ENCODE peak calls at places on chromosomes 5 and 9, in nine cellular contexts. M is A549; P is PC-9; I is keratinocyte; D is H9; U is CD4-positive, alpha-beta T cell; H is transverse colon; Y is BE2C; N is breast epithelium. C is an unnamed sample. For H3K9me3, the result is how much of the 10 kb centered on the place peaks cover.

GRCh38 chr5:31770157-31770556 is 131.2 kb downstream of the PDZD2 start:
- DNase-seq in M (no peak), P (no peak), I (no peak), D (peak), U (no peak), H (no peak), Y (no peak), N (no peak), C (no peak)

GRCh38 chr9:112115109-112115508 is 60.0 kb downstream of the SUSD1 start:
- DNase-seq in M (no peak), P (no peak), I (no peak), D (no peak), U (no peak), H (no peak), Y (no peak), N (no peak), C (no peak)

GRCh38 chr9:38294561-38294960 is 97.9 kb upstream of the ALDH1B1 start:
- DNase-seq in M (no peak), P (no peak), I (no peak), D (no peak), U (no peak), H (no peak), Y (no peak), N (no peak), C (no peak)

GRCh38 chr9:79053613-79054012 is 518.2 kb upstream of the TLE4 start:
- DNase-seq in M (no peak), P (no peak), I (no peak), D (no peak), U (no peak), H (no peak), Y (no peak), N (no peak), C (no peak)

GRCh38 chr9:105282870-105283621 is 38.6 kb downstream of the SLC44A1 start:
- DNase-seq in M (no peak), P (no peak), I (no peak), D (no peak), U (no peak), H (no peak), Y (no peak), N (no peak), C (no peak)

GRCh38 chr9:99241106-99241505 is 19.0 kb downstream of the SEC61B start:
- DNase-seq in M (no peak), P (no peak), I (no peak), D (no peak), U (no peak), H (no peak), Y (no peak), N (no peak), C (no peak)

GRCh38 chr9:112487008-112487798 is 576 bp downstream of the KIAA1958 start:
- DNase-seq in M (peak), P (no peak), I (no peak), D (peak), U (peak), H (peak), Y (peak), N (peak), C (no peak)

GRCh38 chr9:88791105-88791805 is 200.0 kb upstream of the S1PR3 start:
- DNase-seq in M (no peak), P (peak), I (no peak), D (no peak), U (no peak), H (no peak), Y (no peak), N (no peak), C (peak)

GRCh38 chr5:146466521-146467349 is 19.6 kb downstream of the TCERG1 start:
- DNase-seq in M (peak), P (no peak), I (no peak), D (no peak), U (no peak), H (no peak), Y (no peak), N (no peak), C (no peak)

GRCh38 chr9:129481824-129482511 is 138.9 kb downstream of the C9orf50 start:
- DNase-seq in M (no peak), P (no peak), I (no peak), D (no peak), U (no peak), H (no peak), Y (peak), N (no peak), C (no peak)

GRCh38 chr9:69198526-69199250 is 24.6 kb downstream of the TJP2 start:
- DNase-seq in M (no peak), P (no peak), I (no peak), D (no peak), U (no peak), H (no peak), Y (no peak), N (no peak), C (no peak)

GRCh38 chr5:26940981-26941380 is 97.4 kb downstream of the CDH9 start:
- DNase-seq in M (no peak), P (no peak), I (no peak), D (no peak), U (no peak), H (no peak), Y (no peak), N (no peak), C (no peak)

GRCh38 chr9:6779417-6780241 is 21.9 kb downstream of the KDM4C start:
- DNase-seq in M (no peak), P (peak), I (peak), D (no peak), U (no peak), H (peak), Y (peak), N (no peak), C (no peak)

GRCh38 chr5:145853952-145854351 is 18.8 kb upstream of the PRELID2 start:
- DNase-seq in M (no peak), P (no peak), I (no peak), D (no peak), U (no peak), H (no peak), Y (no peak), N (no peak), C (no peak)

GRCh38 chr5:121027636-121028035 is 563.5 kb downstream of the PRR16 start:
- DNase-seq in M (no peak), P (no peak), I (no peak), D (no peak), U (no peak), H (no peak), Y (no peak), N (no peak), C (no peak)

GRCh38 chr9:127437497-127438264 is 13.5 kb downstream of the ZNF79 start:
- DNase-seq in M (no peak), P (no peak), I (no peak), D (no peak), U (no peak), H (no peak), Y (no peak), N (no peak), C (no peak)
- TF ChIP-seq CTCF in M (no peak), P (no peak), I (no peak), D (peak), U (no peak), H (no peak), Y (no peak), N (no peak), C (peak)

DNA sequence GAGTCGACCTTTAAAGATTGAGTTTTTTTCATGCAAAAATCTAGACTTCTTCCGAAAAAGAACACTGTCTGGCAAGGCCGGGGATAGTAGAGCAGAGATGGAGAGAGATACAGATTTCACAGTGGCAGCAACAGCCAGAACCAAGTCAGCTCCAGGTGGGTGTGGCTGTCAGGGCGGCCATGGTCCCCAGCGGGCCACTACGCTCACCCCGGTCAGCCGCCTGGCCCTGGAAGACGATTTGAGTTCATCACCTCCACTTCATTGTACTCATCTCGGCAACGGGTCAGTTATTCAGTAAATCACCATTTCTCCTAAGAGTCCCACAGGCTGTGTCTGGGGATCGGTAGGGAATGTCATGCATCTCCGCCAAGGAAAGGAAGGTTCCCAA is 53.0 kb downstream of the ZNF354C start:
- DNase-seq in M (no peak), P (no peak), I (no peak), D (no peak), U (no peak), H (no peak), Y (no peak), N (peak), C (no peak)
- H3K9me3 ChIP-seq in M (under half), P (under half), I (under half), D (under half), U (under half), H (under half), Y (under half), N (half or more), C (half or more)

GRCh38 chr5:17412760-17413671 is 85.0 kb upstream of the TAF11L2 start:
- DNase-seq in M (no peak), P (no peak), I (no peak), D (no peak), U (no peak), H (no peak), Y (no peak), N (no peak), C (no peak)
- TF ChIP-seq CTCF in M (no peak), P (no peak), I (no peak), D (no peak), U (no peak), H (no peak), Y (no peak), N (no peak), C (no peak)

GRCh38 chr9:5144217-5144616 is 41.2 kb downstream of the INSL6 start:
- DNase-seq in M (no peak), P (no peak), I (no peak), D (no peak), U (no peak), H (no peak), Y (no peak), N (no peak), C (no peak)
- H3K9me3 ChIP-seq in M (under half), P (under half), I (under half), D (under half), U (under half), H (under half), Y (under half), N (under half), C (under half)

GRCh38 chr5:108917596-108917995 is 169.9 kb downstream of the FER start:
- DNase-seq in M (no peak), P (no peak), I (peak), D (no peak), U (no peak), H (no peak), Y (no peak), N (no peak), C (no peak)

GRCh38 chr5:108924457-108924961 is 176.8 kb downstream of the FER start:
- DNase-seq in M (no peak), P (no peak), I (no peak), D (no peak), U (no peak), H (no peak), Y (no peak), N (no peak), C (no peak)

GRCh38 chr5:108925073-108925472 is 177.4 kb downstream of the FER start:
- DNase-seq in M (no peak), P (no peak), I (no peak), D (no peak), U (no peak), H (no peak), Y (no peak), N (no peak), C (no peak)

DNA sequence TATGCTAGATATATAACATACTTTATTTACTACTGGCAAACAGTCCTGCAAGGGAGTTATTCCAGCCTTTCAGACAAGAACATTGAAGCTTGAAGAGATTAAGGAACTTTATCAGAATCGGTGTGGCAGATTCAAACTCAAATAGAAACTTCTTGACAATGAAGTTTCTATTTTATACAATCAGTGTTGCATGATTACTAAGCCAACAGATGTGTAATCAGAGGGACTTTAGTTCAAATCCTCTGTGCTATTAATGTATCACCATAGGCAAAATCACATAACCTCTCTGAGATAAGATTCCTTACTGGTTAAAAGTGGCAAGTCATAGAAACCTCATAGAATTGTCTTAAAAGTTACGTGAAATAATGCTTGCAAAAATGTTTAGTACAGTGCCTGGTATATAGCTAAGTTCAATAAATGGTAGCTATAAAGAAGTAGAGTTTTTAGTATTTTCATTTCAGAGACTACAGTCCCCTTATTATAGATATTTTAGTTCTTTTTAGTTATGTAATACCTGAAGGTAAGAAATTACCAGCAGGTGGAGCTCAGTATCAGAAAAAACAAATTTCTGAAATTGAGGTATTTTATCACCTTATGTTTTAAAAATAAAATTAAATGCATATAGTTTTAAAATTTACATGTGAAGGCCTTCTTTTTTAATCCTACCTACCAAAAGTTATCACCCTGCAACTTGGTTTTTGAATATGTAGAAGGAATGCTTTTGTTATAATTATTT is 172.1 kb downstream of the FER start:
- DNase-seq in M (no peak), P (no peak), I (no peak), D (no peak), U (no peak), H (no peak), Y (no peak), N (no peak), C (no peak)
- TF ChIP-seq CTCF in M (peak), P (peak), I (no peak), D (peak), U (peak), H (peak), Y (no peak), N (no peak), C (no peak)

GRCh38 chr9:96771124-96771523 is 6.8 kb downstream of the ZNF510 start:
- DNase-seq in M (no peak), P (no peak), I (no peak), D (no peak), U (no peak), H (no peak), Y (no peak), N (no peak), C (no peak)
- H3K9me3 ChIP-seq in M (half or more), P (half or more), I (under half), D (under half), U (half or more), H (half or more), Y (under half), N (half or more), C (under half)

DNA sequence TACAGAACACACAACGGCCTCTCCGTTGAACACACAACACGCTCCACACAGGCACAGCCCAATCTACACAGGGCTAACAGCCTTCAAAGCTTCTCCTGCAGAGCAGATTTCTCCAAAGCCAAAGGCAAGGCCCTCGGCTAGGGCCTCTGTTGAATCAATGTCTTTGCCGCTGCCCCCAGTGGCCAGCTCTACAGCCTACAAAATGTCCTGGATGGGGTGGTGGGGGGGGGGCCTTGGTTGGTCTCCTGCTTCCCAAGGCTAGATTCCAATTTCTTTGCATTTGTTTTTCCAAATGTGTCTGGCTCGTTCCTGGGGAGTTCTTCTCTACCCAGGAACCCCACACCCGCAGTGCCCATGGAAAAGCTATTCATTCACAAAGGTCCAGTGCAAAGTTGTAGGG is 167.2 kb downstream of the PAX5 start:
- DNase-seq in M (peak), P (no peak), I (no peak), D (no peak), U (no peak), H (no peak), Y (no peak), N (no peak), C (no peak)
- TF ChIP-seq CTCF in M (no peak), P (no peak), I (no peak), D (peak), U (no peak), H (no peak), Y (peak), N (no peak), C (no peak)

DNA sequence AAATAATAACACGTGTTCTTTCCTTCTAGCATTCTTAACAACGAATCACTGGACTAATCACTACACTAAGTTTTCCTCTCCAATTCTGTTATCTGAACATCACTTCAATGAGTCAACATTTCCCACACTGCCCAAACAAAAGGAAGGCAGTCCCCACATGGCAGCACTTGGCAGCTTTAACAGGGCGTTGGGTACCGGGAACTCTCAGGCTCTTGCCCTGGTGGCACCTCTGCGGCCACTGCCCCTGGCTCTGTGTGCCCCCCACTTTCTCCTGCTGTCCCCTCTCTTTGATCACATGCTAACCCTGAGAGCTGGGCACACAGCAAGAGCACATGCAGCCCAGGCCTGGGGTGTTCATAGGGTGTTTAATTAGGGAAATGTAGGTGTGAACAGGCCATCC is 15.7 kb downstream of the SLC6A3 start:
- DNase-seq in M (no peak), P (peak), I (no peak), D (no peak), U (no peak), H (no peak), Y (no peak), N (peak), C (no peak)
- H3K9me3 ChIP-seq in M (under half), P (under half), I (under half), D (under half), U (under half), H (under half), Y (under half), N (under half), C (half or more)

C was measured in AG04450.